ENCODE peak calls at places on chromosomes 13 and 19, in eight cellular contexts. One of them, this sample, is unnamed.

GRCh38 chr19:22622901-22623840 is 11.0 kb upstream of the ZNF492 start:
- ATAC-seq in body of pancreas: peak; percentile 72
- ATAC-seq in CD8-positive, alpha-beta T cell: no peak
- ATAC-seq in pancreas: peak; percentile 82
- ATAC-seq in PC-3: no peak
- ATAC-seq in heart left ventricle: peak; percentile 86
- ATAC-seq in HCT116: no peak
- ATAC-seq in right lobe of liver: peak; percentile 52
- ATAC-seq in this sample: peak; percentile 75

GRCh38 chr13:98997738-98998641 is 20.1 kb upstream of the DOCK9 start:
- ATAC-seq in body of pancreas: no peak
- ATAC-seq in CD8-positive, alpha-beta T cell: no peak
- ATAC-seq in pancreas: no peak
- ATAC-seq in PC-3: peak; percentile 88
- ATAC-seq in heart left ventricle: peak; percentile 21
- ATAC-seq in HCT116: peak; percentile 67
- ATAC-seq in right lobe of liver: no peak
- ATAC-seq in this sample: peak; percentile 18

GRCh38 chr13:110150384-110151091 is 156.4 kb downstream of the COL4A1 start:
- ATAC-seq in body of pancreas: no peak
- ATAC-seq in CD8-positive, alpha-beta T cell: no peak
- ATAC-seq in pancreas: no peak
- ATAC-seq in PC-3: peak; percentile 48
- ATAC-seq in heart left ventricle: peak; percentile 8
- ATAC-seq in HCT116: no peak
- ATAC-seq in right lobe of liver: no peak
- ATAC-seq in this sample: peak; percentile 17

GRCh38 chr19:1360818-1361461 is 22.8 kb upstream of the NDUFS7 start:
- ATAC-seq in body of pancreas: peak; percentile 64
- ATAC-seq in CD8-positive, alpha-beta T cell: no peak
- ATAC-seq in pancreas: peak; percentile 45
- ATAC-seq in PC-3: no peak
- ATAC-seq in heart left ventricle: peak; percentile 92
- ATAC-seq in HCT116: no peak
- ATAC-seq in right lobe of liver: peak; percentile 29
- ATAC-seq in this sample: peak; percentile 78

GRCh38 chr13:95788100-95788463 is 111.1 kb downstream of the DNAJC3 start:
- ATAC-seq in body of pancreas: peak; percentile 62
- ATAC-seq in CD8-positive, alpha-beta T cell: no peak
- ATAC-seq in pancreas: peak; percentile 53
- ATAC-seq in PC-3: no peak
- ATAC-seq in heart left ventricle: no peak
- ATAC-seq in HCT116: no peak
- ATAC-seq in right lobe of liver: no peak
- ATAC-seq in this sample: no peak

GRCh38 chr13:51758691-51759090 is 45.3 kb downstream of the DHRS12 start:
- ATAC-seq in body of pancreas: no peak
- ATAC-seq in CD8-positive, alpha-beta T cell: no peak
- ATAC-seq in pancreas: no peak
- ATAC-seq in PC-3: no peak
- ATAC-seq in heart left ventricle: no peak
- ATAC-seq in HCT116: no peak
- ATAC-seq in right lobe of liver: no peak
- ATAC-seq in this sample: no peak

GRCh38 chr19:11105014-11105636 is 15.9 kb downstream of the LDLR start:
- ATAC-seq in body of pancreas: no peak
- ATAC-seq in CD8-positive, alpha-beta T cell: no peak
- ATAC-seq in pancreas: no peak
- ATAC-seq in PC-3: no peak
- ATAC-seq in heart left ventricle: no peak
- ATAC-seq in HCT116: peak; percentile 47
- ATAC-seq in right lobe of liver: peak; percentile 25
- ATAC-seq in this sample: no peak

GRCh38 chr13:81197483-81197882 is 856.6 kb upstream of the SPRY2 start:
- ATAC-seq in body of pancreas: no peak
- ATAC-seq in CD8-positive, alpha-beta T cell: no peak
- ATAC-seq in pancreas: no peak
- ATAC-seq in PC-3: no peak
- ATAC-seq in heart left ventricle: no peak
- ATAC-seq in HCT116: no peak
- ATAC-seq in right lobe of liver: no peak
- ATAC-seq in this sample: no peak

GRCh38 chr13:32164622-32165268 is 133.2 kb downstream of the FRY start:
- ATAC-seq in body of pancreas: peak; percentile 76
- ATAC-seq in CD8-positive, alpha-beta T cell: no peak
- ATAC-seq in pancreas: peak; percentile 74
- ATAC-seq in PC-3: peak; percentile 93
- ATAC-seq in heart left ventricle: peak; percentile 51
- ATAC-seq in HCT116: peak; percentile 100
- ATAC-seq in right lobe of liver: peak; percentile 93
- ATAC-seq in this sample: no peak

GRCh38 chr13:113862191-113862765 is 1.6 kb downstream of the GAS6 start:
- ATAC-seq in body of pancreas: no peak
- ATAC-seq in CD8-positive, alpha-beta T cell: no peak
- ATAC-seq in pancreas: peak; percentile 2
- ATAC-seq in PC-3: no peak
- ATAC-seq in heart left ventricle: peak; percentile 5
- ATAC-seq in HCT116: peak; percentile 5
- ATAC-seq in right lobe of liver: no peak
- ATAC-seq in this sample: peak; percentile 11

GRCh38 chr19:13017306-13018036 is 22.2 kb downstream of the NFIX start:
- ATAC-seq in body of pancreas: no peak
- ATAC-seq in CD8-positive, alpha-beta T cell: no peak
- ATAC-seq in pancreas: no peak
- ATAC-seq in PC-3: peak; percentile 7
- ATAC-seq in heart left ventricle: no peak
- ATAC-seq in HCT116: no peak
- ATAC-seq in right lobe of liver: no peak
- ATAC-seq in this sample: no peak
- H3K4me1 ChIP-seq in body of pancreas: peaks cover 27% of the 10 kb centered on the region
- H3K4me1 ChIP-seq in CD8-positive, alpha-beta T cell: peaks cover 21% of the 10 kb centered on the region
- H3K4me1 ChIP-seq in pancreas: peaks cover 6% of the 10 kb centered on the region
- H3K4me1 ChIP-seq in PC-3: peaks cover 82% of the 10 kb centered on the region
- H3K4me1 ChIP-seq in heart left ventricle: peaks cover 53% of the 10 kb centered on the region
- H3K4me1 ChIP-seq in HCT116: peaks cover 14% of the 10 kb centered on the region
- H3K4me1 ChIP-seq in right lobe of liver: peaks cover 16% of the 10 kb centered on the region
- H3K4me1 ChIP-seq in this sample: peaks cover 28% of the 10 kb centered on the region

GRCh38 chr19:6587093-6587820 is 3.7 kb downstream of the CD70 start:
- ATAC-seq in body of pancreas: no peak
- ATAC-seq in CD8-positive, alpha-beta T cell: no peak
- ATAC-seq in pancreas: no peak
- ATAC-seq in PC-3: peak; percentile 49
- ATAC-seq in heart left ventricle: peak; percentile 26
- ATAC-seq in HCT116: peak; percentile 25
- ATAC-seq in right lobe of liver: peak; percentile 37
- ATAC-seq in this sample: no peak

GRCh38 chr19:6587998-6588507 is 2.9 kb downstream of the CD70 start:
- ATAC-seq in body of pancreas: no peak
- ATAC-seq in CD8-positive, alpha-beta T cell: no peak
- ATAC-seq in pancreas: no peak
- ATAC-seq in PC-3: no peak
- ATAC-seq in heart left ventricle: no peak
- ATAC-seq in HCT116: no peak
- ATAC-seq in right lobe of liver: no peak
- ATAC-seq in this sample: no peak

GRCh38 chr19:6589711-6590457 is 1.1 kb downstream of the CD70 start:
- ATAC-seq in body of pancreas: no peak
- ATAC-seq in CD8-positive, alpha-beta T cell: no peak
- ATAC-seq in pancreas: no peak
- ATAC-seq in PC-3: no peak
- ATAC-seq in heart left ventricle: no peak
- ATAC-seq in HCT116: no peak
- ATAC-seq in right lobe of liver: no peak
- ATAC-seq in this sample: no peak

GRCh38 chr19:6590458-6591319 is at the start of gene CD70:
- ATAC-seq in body of pancreas: no peak
- ATAC-seq in CD8-positive, alpha-beta T cell: peak; percentile 62
- ATAC-seq in pancreas: no peak
- ATAC-seq in PC-3: peak; percentile 67
- ATAC-seq in heart left ventricle: no peak
- ATAC-seq in HCT116: no peak
- ATAC-seq in right lobe of liver: no peak
- ATAC-seq in this sample: peak; percentile 67

DNA sequence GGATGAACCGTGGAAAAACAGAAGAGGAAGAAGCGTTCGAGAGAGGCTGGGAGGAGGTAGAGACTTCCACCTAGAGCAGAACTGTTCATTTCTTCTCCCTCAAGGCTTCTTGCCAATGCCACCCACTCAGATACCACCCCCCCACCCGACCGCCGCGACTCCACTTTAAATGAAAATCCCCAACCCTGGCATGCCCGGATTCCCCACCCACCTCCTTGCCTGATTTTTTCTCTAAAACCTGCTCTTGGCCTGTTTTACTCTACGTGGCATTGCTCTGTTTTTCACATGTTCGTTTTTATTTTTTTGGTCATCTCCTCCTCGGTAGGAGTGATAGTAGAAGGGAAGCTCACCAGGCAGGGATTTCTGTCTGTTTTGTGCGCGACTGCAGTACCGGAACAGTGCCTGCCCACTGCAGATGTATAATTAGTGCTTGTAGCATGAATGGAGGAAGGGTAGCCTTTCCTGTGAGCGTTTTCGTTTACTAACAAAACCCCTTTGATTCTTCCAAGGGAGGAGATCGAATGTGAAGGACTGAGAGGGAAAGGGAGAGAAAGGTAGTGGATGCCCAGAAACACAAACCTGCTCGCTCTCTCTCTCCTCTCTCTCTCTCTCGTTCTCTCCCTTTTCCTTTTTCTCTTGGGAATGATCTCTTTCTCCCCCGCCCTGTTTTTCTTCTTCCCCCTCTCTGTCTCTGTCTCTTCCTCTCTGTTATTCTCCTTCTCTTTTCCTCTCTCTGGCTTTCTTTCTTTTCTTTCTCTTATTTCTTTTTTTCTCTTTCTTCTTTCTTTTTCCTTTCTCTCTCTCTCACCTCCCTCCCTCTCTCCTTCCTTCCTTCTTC is 2.2 kb downstream of the CD70 start:
- ATAC-seq in body of pancreas: no peak
- ATAC-seq in CD8-positive, alpha-beta T cell: no peak
- ATAC-seq in pancreas: no peak
- ATAC-seq in PC-3: no peak
- ATAC-seq in heart left ventricle: no peak
- ATAC-seq in HCT116: no peak
- ATAC-seq in right lobe of liver: no peak
- ATAC-seq in this sample: no peak
- H3K27ac ChIP-seq in body of pancreas: no peak overlapping the region
- H3K27ac ChIP-seq in CD8-positive, alpha-beta T cell: no peak overlapping the region
- H3K27ac ChIP-seq in pancreas: no peak overlapping the region
- H3K27ac ChIP-seq in PC-3: no peak overlapping the region
- H3K27ac ChIP-seq in heart left ventricle: no peak overlapping the region
- H3K27ac ChIP-seq in HCT116: no peak overlapping the region
- H3K27ac ChIP-seq in right lobe of liver: no peak overlapping the region
- H3K27ac ChIP-seq in this sample: no peak overlapping the region

DNA sequence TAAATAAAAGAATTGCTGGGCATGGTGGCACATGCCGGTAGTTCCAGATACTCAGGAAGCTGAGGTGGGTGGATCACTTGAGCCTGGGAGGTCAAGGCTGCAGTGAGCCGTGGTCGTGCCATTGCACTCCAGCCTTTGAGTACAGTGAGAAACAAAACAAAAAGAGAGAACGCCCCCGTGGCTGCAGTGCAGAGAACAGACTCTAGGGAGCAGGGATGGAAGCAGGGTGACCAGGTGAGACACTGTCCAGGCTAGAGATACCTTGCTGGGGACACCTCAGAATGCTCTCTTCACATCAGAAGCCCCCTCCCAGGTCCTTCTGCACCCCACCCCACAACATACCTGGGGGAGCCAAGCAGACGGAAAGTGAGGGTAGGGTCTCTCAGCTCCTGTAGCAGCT is 24.8 kb downstream of the MAP4K1 start:
- ATAC-seq in body of pancreas: no peak
- ATAC-seq in CD8-positive, alpha-beta T cell: no peak
- ATAC-seq in pancreas: no peak
- ATAC-seq in PC-3: no peak
- ATAC-seq in heart left ventricle: no peak
- ATAC-seq in HCT116: peak; percentile 20
- ATAC-seq in right lobe of liver: no peak
- ATAC-seq in this sample: no peak
- TF ChIP-seq CTCF in body of pancreas: no peak
- TF ChIP-seq CTCF in CD8-positive, alpha-beta T cell: no peak
- TF ChIP-seq CTCF in pancreas: no peak
- TF ChIP-seq CTCF in PC-3: no peak
- TF ChIP-seq CTCF in heart left ventricle: no peak
- TF ChIP-seq CTCF in HCT116: peak; percentile 44
- TF ChIP-seq CTCF in right lobe of liver: no peak
- TF ChIP-seq CTCF in this sample: no peak

GRCh38 chr13:46679369-46680180 is 117.4 kb downstream of the ESD start:
- ATAC-seq in body of pancreas: peak; percentile 64
- ATAC-seq in CD8-positive, alpha-beta T cell: peak; percentile 92
- ATAC-seq in pancreas: no peak
- ATAC-seq in PC-3: no peak
- ATAC-seq in heart left ventricle: peak; percentile 77
- ATAC-seq in HCT116: no peak
- ATAC-seq in right lobe of liver: peak; percentile 73
- ATAC-seq in this sample: peak; percentile 79
- H3K4me1 ChIP-seq in body of pancreas: peaks cover 19% of the 10 kb centered on the region
- H3K4me1 ChIP-seq in CD8-positive, alpha-beta T cell: peaks cover 18% of the 10 kb centered on the region
- H3K4me1 ChIP-seq in pancreas: peaks cover 30% of the 10 kb centered on the region
- H3K4me1 ChIP-seq in PC-3: peaks cover 8% of the 10 kb centered on the region
- H3K4me1 ChIP-seq in heart left ventricle: peaks cover 6% of the 10 kb centered on the region
- H3K4me1 ChIP-seq in HCT116: no peaks in the 10 kb centered on the region
- H3K4me1 ChIP-seq in right lobe of liver: peaks cover 32% of the 10 kb centered on the region
- H3K4me1 ChIP-seq in this sample: peaks cover 13% of the 10 kb centered on the region

DNA sequence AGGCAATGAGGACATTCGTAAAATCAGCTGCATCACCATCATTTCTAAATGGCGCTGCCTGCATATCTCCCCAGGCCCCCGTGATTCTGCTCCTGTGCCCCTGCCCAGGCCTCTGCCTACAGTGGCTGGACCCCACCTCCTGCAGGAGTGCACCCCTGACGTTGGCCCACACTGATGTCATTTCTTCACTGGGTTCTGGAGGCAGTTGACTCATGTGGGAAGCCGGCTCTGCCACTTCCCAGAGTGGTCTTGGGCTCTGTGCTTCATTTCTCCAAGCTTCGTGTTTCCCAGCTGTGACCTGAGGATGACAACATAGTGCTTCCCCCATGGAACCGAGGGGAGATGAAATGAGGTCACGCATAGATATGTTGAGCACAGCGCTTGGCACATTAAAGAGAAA is 19.9 kb downstream of the CCNE1 start:
- ATAC-seq in body of pancreas: no peak
- ATAC-seq in CD8-positive, alpha-beta T cell: no peak
- ATAC-seq in pancreas: no peak
- ATAC-seq in PC-3: no peak
- ATAC-seq in heart left ventricle: no peak
- ATAC-seq in HCT116: peak; percentile 9
- ATAC-seq in right lobe of liver: no peak
- ATAC-seq in this sample: no peak
- H3K27ac ChIP-seq in body of pancreas: no peak overlapping the region
- H3K27ac ChIP-seq in CD8-positive, alpha-beta T cell: peak overlapping the region; percentile 49
- H3K27ac ChIP-seq in pancreas: no peak overlapping the region
- H3K27ac ChIP-seq in PC-3: peak overlapping the region; percentile 75
- H3K27ac ChIP-seq in heart left ventricle: no peak overlapping the region
- H3K27ac ChIP-seq in HCT116: no peak overlapping the region
- H3K27ac ChIP-seq in right lobe of liver: no peak overlapping the region
- H3K27ac ChIP-seq in this sample: no peak overlapping the region

GRCh38 chr19:48010932-48011758 is 16.7 kb downstream of the ELSPBP1 start:
- ATAC-seq in body of pancreas: no peak
- ATAC-seq in CD8-positive, alpha-beta T cell: no peak
- ATAC-seq in pancreas: no peak
- ATAC-seq in PC-3: no peak
- ATAC-seq in heart left ventricle: no peak
- ATAC-seq in HCT116: no peak
- ATAC-seq in right lobe of liver: no peak
- ATAC-seq in this sample: no peak
- TF ChIP-seq CTCF in body of pancreas: no peak
- TF ChIP-seq CTCF in CD8-positive, alpha-beta T cell: no peak
- TF ChIP-seq CTCF in pancreas: no peak
- TF ChIP-seq CTCF in PC-3: no peak
- TF ChIP-seq CTCF in heart left ventricle: no peak
- TF ChIP-seq CTCF in HCT116: no peak
- TF ChIP-seq CTCF in right lobe of liver: no peak
- TF ChIP-seq CTCF in this sample: no peak